ENCODE peak calls at places on chromosomes 5 and 9, in four cellular contexts. One of them, this sample, is unnamed.

GRCh38 chr5:6686916-6687409 is 26.3 kb upstream of the TENT4A start:
- DNase-seq in psoas muscle: no peak
- DNase-seq in GM06990: no peak
- DNase-seq in heart right ventricle: no peak
- DNase-seq in this sample: no peak

GRCh38 chr9:135282001-135282731 is 194.7 kb downstream of the OLFM1 start:
- DNase-seq in psoas muscle: peak
- DNase-seq in GM06990: peak
- DNase-seq in heart right ventricle: peak
- DNase-seq in this sample: no peak

GRCh38 chr5:96629774-96630173 is 32.4 kb upstream of the CAST start:
- DNase-seq in psoas muscle: no peak
- DNase-seq in GM06990: no peak
- DNase-seq in heart right ventricle: no peak
- DNase-seq in this sample: no peak

GRCh38 chr5:177402271-177403043 is 2.0 kb upstream of the PFN3 start:
- DNase-seq in psoas muscle: peak
- DNase-seq in GM06990: peak
- DNase-seq in heart right ventricle: no peak
- DNase-seq in this sample: no peak

GRCh38 chr5:17951392-17952169 is 317.3 kb downstream of the TAF11L14 start:
- DNase-seq in psoas muscle: no peak
- DNase-seq in GM06990: no peak
- DNase-seq in heart right ventricle: no peak
- DNase-seq in this sample: no peak

GRCh38 chr9:112380771-112381181 is 868 bp downstream of the HSDL2 start:
- DNase-seq in psoas muscle: no peak
- DNase-seq in GM06990: peak
- DNase-seq in heart right ventricle: no peak
- DNase-seq in this sample: no peak

GRCh38 chr5:151686673-151687378 is at the start of gene SPARC:
- DNase-seq in psoas muscle: peak
- DNase-seq in GM06990: peak
- DNase-seq in heart right ventricle: peak
- DNase-seq in this sample: no peak

GRCh38 chr5:124599048-124599973 is 147.1 kb downstream of the ZNF608 start:
- DNase-seq in psoas muscle: no peak
- DNase-seq in GM06990: peak
- DNase-seq in heart right ventricle: peak
- DNase-seq in this sample: no peak

GRCh38 chr5:104084896-104085295 is 522.3 kb upstream of the NUDT12 start:
- DNase-seq in psoas muscle: no peak
- DNase-seq in GM06990: no peak
- DNase-seq in heart right ventricle: no peak
- DNase-seq in this sample: no peak

GRCh38 chr9:120343416-120343815 is 236.6 kb downstream of the CDK5RAP2 start:
- DNase-seq in psoas muscle: no peak
- DNase-seq in GM06990: no peak
- DNase-seq in heart right ventricle: no peak
- DNase-seq in this sample: no peak

GRCh38 chr9:35679766-35680330 is 6.1 kb downstream of the CA9 start:
- DNase-seq in psoas muscle: no peak
- DNase-seq in GM06990: no peak
- DNase-seq in heart right ventricle: no peak
- DNase-seq in this sample: no peak

GRCh38 chr5:62606878-62607277 is 28.3 kb downstream of the LRRC70 start:
- DNase-seq in psoas muscle: no peak
- DNase-seq in GM06990: no peak
- DNase-seq in heart right ventricle: no peak
- DNase-seq in this sample: no peak

GRCh38 chr5:41843456-41844112 is 26.6 kb downstream of the OXCT1 start:
- DNase-seq in psoas muscle: no peak
- DNase-seq in GM06990: no peak
- DNase-seq in heart right ventricle: peak
- DNase-seq in this sample: peak

GRCh38 chr9:129328357-129329103 is 150.5 kb upstream of the IER5L start:
- DNase-seq in psoas muscle: no peak
- DNase-seq in GM06990: no peak
- DNase-seq in heart right ventricle: no peak
- DNase-seq in this sample: no peak

GRCh38 chr9:111959468-111959941 is 62.9 kb downstream of the UGCG start:
- DNase-seq in psoas muscle: peak
- DNase-seq in GM06990: no peak
- DNase-seq in heart right ventricle: no peak
- DNase-seq in this sample: no peak

GRCh38 chr9:69317894-69318293 is 7.1 kb upstream of the ENTREP1 start:
- DNase-seq in psoas muscle: no peak
- DNase-seq in GM06990: peak
- DNase-seq in heart right ventricle: no peak
- DNase-seq in this sample: no peak

GRCh38 chr9:95910023-95910706 is 34.7 kb downstream of the ERCC6L2 start:
- DNase-seq in psoas muscle: no peak
- DNase-seq in GM06990: no peak
- DNase-seq in heart right ventricle: no peak
- DNase-seq in this sample: no peak

GRCh38 chr5:89246252-89246651 is 363.3 kb upstream of the MEF2C start:
- DNase-seq in psoas muscle: no peak
- DNase-seq in GM06990: no peak
- DNase-seq in heart right ventricle: no peak
- DNase-seq in this sample: no peak

DNA sequence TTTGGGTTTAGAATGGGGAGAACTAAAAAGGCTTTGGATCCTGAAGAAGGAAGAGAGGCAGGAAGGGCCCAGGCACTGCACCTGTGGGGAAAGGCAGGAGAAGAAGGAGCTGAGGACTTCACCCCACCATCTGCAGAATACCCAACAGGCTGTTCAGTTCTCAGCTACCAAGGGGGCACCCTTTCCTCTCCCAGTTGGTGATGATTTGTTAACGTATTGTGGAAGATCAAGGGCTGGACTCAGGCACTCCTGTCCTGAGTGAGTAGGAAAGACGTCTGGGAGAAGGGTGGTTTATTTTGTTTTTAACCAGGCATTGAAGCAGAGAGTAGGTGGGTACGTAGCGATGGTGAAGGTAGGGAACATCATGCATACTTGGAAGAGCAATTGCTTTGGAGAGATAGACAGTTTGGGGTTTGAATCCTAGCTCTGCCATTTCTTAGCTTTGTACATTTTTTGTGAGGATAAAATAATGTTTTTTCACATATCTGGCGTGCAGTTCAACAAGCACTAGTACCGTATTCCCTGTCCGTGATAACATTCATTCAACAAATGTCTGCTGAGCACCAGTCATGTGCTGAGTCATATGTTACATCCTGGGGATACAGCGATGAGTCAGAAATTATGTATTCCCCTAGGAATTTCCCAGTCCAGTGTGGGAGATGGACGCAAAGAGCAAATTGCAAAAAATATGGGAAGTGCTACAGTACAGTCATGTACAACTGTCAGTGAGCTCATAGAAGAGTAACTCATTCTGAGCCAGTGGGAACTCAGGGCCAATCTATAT is 2.1 kb downstream of the MSANTD3 start:
- DNase-seq in psoas muscle: no peak
- DNase-seq in GM06990: no peak
- DNase-seq in heart right ventricle: peak
- DNase-seq in this sample: no peak
- H3K4me3 ChIP-seq in psoas muscle: peak
- H3K4me3 ChIP-seq in GM06990: no peak
- H3K4me3 ChIP-seq in heart right ventricle: no peak
- H3K4me3 ChIP-seq in this sample: no peak

DNA sequence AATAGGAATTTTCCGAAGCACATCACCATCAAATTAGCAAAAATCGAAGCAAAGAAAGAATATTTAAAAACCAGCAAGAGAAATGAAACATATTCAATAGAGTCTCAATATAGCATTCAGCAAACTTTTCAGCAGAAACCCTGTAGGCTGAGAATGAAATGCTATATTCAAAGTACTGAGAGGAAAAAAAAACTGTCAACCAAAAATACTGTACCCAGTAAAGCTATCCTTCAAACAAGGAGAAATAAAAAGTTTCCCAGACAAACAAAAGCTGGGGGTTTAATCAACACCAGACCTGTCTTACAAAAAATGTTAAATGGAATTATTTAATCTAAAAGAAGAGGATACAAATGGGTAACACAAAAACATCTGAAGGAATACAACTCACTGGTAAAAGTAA is 116.0 kb downstream of the TRPM3 start:
- DNase-seq in psoas muscle: no peak
- DNase-seq in GM06990: no peak
- DNase-seq in heart right ventricle: no peak
- DNase-seq in this sample: no peak
- TF ChIP-seq CTCF in psoas muscle: no peak
- TF ChIP-seq CTCF in GM06990: no peak
- TF ChIP-seq CTCF in heart right ventricle: no peak
- TF ChIP-seq CTCF in this sample: no peak

DNA sequence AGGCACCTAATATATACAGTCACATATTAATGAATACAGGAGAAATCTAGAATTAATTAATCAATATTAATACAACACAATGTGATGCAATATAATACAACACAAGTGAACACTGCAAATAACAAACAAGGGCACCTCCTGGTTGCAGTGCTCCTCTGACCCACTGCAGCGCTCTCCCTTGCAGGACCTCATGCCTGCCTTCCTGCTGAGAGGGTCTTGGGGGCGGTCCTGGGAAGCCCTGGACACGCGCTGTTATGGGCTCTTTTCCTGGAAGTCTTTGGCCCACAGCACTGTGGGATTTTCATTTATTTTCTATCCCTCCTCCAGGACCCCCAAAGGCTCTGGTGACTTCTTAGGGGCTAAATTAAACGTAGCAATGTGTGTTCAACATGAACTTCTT is 485.8 kb downstream of the IRX1 start:
- DNase-seq in psoas muscle: no peak
- DNase-seq in GM06990: no peak
- DNase-seq in heart right ventricle: no peak
- DNase-seq in this sample: no peak
- H3K4me3 ChIP-seq in psoas muscle: no peak
- H3K4me3 ChIP-seq in GM06990: no peak
- H3K4me3 ChIP-seq in heart right ventricle: no peak
- H3K4me3 ChIP-seq in this sample: no peak

GRCh38 chr9:130427326-130427725 is 17.4 kb upstream of the ASS1 start:
- DNase-seq in psoas muscle: no peak
- DNase-seq in GM06990: no peak
- DNase-seq in heart right ventricle: no peak
- DNase-seq in this sample: no peak

GRCh38 chr9:130426467-130426773 is 18.3 kb upstream of the ASS1 start:
- DNase-seq in psoas muscle: no peak
- DNase-seq in GM06990: no peak
- DNase-seq in heart right ventricle: no peak
- DNase-seq in this sample: no peak

GRCh38 chr9:130428096-130428665 is 16.6 kb upstream of the ASS1 start:
- DNase-seq in psoas muscle: no peak
- DNase-seq in GM06990: no peak
- DNase-seq in heart right ventricle: no peak
- DNase-seq in this sample: no peak

GRCh38 chr9:130425741-130426466 is 18.9 kb upstream of the ASS1 start:
- DNase-seq in psoas muscle: no peak
- DNase-seq in GM06990: no peak
- DNase-seq in heart right ventricle: no peak
- DNase-seq in this sample: no peak

GRCh38 chr9:130426883-130427282 is 17.9 kb upstream of the ASS1 start:
- DNase-seq in psoas muscle: peak
- DNase-seq in GM06990: no peak
- DNase-seq in heart right ventricle: peak
- DNase-seq in this sample: no peak
- TF ChIP-seq CTCF in psoas muscle: no peak
- TF ChIP-seq CTCF in GM06990: no peak
- TF ChIP-seq CTCF in heart right ventricle: no peak
- TF ChIP-seq CTCF in this sample: no peak

DNA sequence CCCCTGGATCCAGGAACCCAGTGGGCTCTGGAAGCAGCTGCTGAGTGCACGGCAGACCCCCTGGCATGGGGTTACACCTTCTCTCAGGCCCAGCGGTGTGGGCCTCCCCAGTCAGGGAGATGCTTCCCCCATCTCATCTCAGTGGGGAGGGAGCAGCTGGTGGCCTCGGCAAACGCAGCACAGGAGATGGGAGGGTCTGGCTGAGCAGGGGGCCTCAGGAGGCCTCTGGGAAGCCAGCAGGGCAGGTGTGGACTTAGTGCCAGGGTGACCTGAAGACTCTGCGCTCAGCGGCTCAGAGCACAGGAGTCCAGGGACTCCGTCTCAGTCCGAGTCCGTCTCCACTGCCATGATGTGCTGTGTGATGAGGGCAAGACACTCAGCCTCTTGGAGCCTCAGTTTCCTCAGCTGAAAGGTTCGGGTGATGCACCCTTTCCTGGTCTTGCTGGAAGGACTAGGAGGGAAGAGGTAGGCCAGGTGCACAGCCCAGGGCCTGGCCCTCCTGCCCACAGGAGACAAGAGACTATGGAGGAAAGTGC is 100.6 kb downstream of the GTF3C4 start:
- DNase-seq in psoas muscle: no peak
- DNase-seq in GM06990: no peak
- DNase-seq in heart right ventricle: no peak
- DNase-seq in this sample: no peak
- H3K4me3 ChIP-seq in psoas muscle: peak
- H3K4me3 ChIP-seq in GM06990: peak
- H3K4me3 ChIP-seq in heart right ventricle: peak
- H3K4me3 ChIP-seq in this sample: peak